ENCODE peak calls at places on chromosomes 5 and 9, in six cellular contexts. One of them, this sample, is unnamed.

GRCh38 chr9:6893350-6894131 is 135.8 kb downstream of the KDM4C start:
- DNase-seq in ovary: no peak
- DNase-seq in psoas muscle: no peak
- DNase-seq in tibial nerve: no peak
- DNase-seq in CD4-positive, CD25-positive, alpha-beta regulatory T cell: no peak
- DNase-seq in BJ: no peak
- DNase-seq in this sample: no peak

GRCh38 chr5:151648089-151648488 is 38.6 kb downstream of the SPARC start:
- DNase-seq in CD4-positive, CD25-positive, alpha-beta regulatory T cell: no peak
- DNase-seq in tibial nerve: no peak
- DNase-seq in psoas muscle: no peak
- DNase-seq in BJ: no peak
- DNase-seq in ovary: no peak
- DNase-seq in this sample: no peak

GRCh38 chr5:72799721-72800120 is 16.7 kb upstream of the TNPO1 start:
- DNase-seq in tibial nerve: no peak
- DNase-seq in ovary: no peak
- DNase-seq in CD4-positive, CD25-positive, alpha-beta regulatory T cell: no peak
- DNase-seq in psoas muscle: no peak
- DNase-seq in BJ: no peak
- DNase-seq in this sample: no peak

GRCh38 chr5:150190503-150190973 is 676 bp downstream of the SLC6A7 start:
- DNase-seq in ovary: no peak
- DNase-seq in BJ: no peak
- DNase-seq in CD4-positive, CD25-positive, alpha-beta regulatory T cell: no peak
- DNase-seq in tibial nerve: no peak
- DNase-seq in psoas muscle: no peak
- DNase-seq in this sample: no peak

GRCh38 chr9:82495884-82496777 is 507.6 kb downstream of the SPATA31D1 start:
- DNase-seq in tibial nerve: no peak
- DNase-seq in BJ: no peak
- DNase-seq in psoas muscle: no peak
- DNase-seq in ovary: no peak
- DNase-seq in CD4-positive, CD25-positive, alpha-beta regulatory T cell: no peak
- DNase-seq in this sample: no peak

GRCh38 chr9:89008346-89009048 is 17.2 kb downstream of the S1PR3 start:
- DNase-seq in tibial nerve: no peak
- DNase-seq in psoas muscle: no peak
- DNase-seq in ovary: no peak
- DNase-seq in CD4-positive, CD25-positive, alpha-beta regulatory T cell: no peak
- DNase-seq in BJ: no peak
- DNase-seq in this sample: no peak

GRCh38 chr5:180330810-180331646 is 22.1 kb downstream of the GFPT2 start:
- DNase-seq in psoas muscle: peak
- DNase-seq in BJ: peak
- DNase-seq in ovary: peak
- DNase-seq in tibial nerve: peak
- DNase-seq in CD4-positive, CD25-positive, alpha-beta regulatory T cell: no peak
- DNase-seq in this sample: no peak

GRCh38 chr5:58459276-58459859 is 518 bp downstream of the PLK2 start:
- DNase-seq in psoas muscle: no peak
- DNase-seq in ovary: no peak
- DNase-seq in BJ: no peak
- DNase-seq in CD4-positive, CD25-positive, alpha-beta regulatory T cell: no peak
- DNase-seq in tibial nerve: peak
- DNase-seq in this sample: no peak

GRCh38 chr9:38708759-38709158 is 11.2 kb downstream of the FAM240B start:
- DNase-seq in CD4-positive, CD25-positive, alpha-beta regulatory T cell: no peak
- DNase-seq in tibial nerve: no peak
- DNase-seq in BJ: no peak
- DNase-seq in psoas muscle: no peak
- DNase-seq in ovary: no peak
- DNase-seq in this sample: no peak

GRCh38 chr5:17374157-17374556 is 123.9 kb upstream of the TAF11L2 start:
- DNase-seq in BJ: no peak
- DNase-seq in tibial nerve: no peak
- DNase-seq in CD4-positive, CD25-positive, alpha-beta regulatory T cell: no peak
- DNase-seq in psoas muscle: no peak
- DNase-seq in ovary: no peak
- DNase-seq in this sample: no peak

GRCh38 chr9:109506097-109506712 is 8.1 kb upstream of the PTPN3 start:
- DNase-seq in tibial nerve: no peak
- DNase-seq in CD4-positive, CD25-positive, alpha-beta regulatory T cell: no peak
- DNase-seq in ovary: no peak
- DNase-seq in BJ: no peak
- DNase-seq in psoas muscle: no peak
- DNase-seq in this sample: no peak

GRCh38 chr5:57172466-57172961 is 1.3 kb upstream of the GPBP1 start:
- DNase-seq in BJ: no peak
- DNase-seq in CD4-positive, CD25-positive, alpha-beta regulatory T cell: peak
- DNase-seq in psoas muscle: no peak
- DNase-seq in tibial nerve: no peak
- DNase-seq in ovary: no peak
- DNase-seq in this sample: no peak

GRCh38 chr5:64939772-64940510 is 171.2 kb downstream of the CWC27 start:
- DNase-seq in BJ: no peak
- DNase-seq in tibial nerve: no peak
- DNase-seq in psoas muscle: peak
- DNase-seq in CD4-positive, CD25-positive, alpha-beta regulatory T cell: no peak
- DNase-seq in ovary: peak
- DNase-seq in this sample: no peak
- H3K4me3 ChIP-seq in BJ: no peak
- H3K4me3 ChIP-seq in tibial nerve: no peak
- H3K4me3 ChIP-seq in psoas muscle: no peak
- H3K4me3 ChIP-seq in CD4-positive, CD25-positive, alpha-beta regulatory T cell: no peak
- H3K4me3 ChIP-seq in ovary: no peak
- H3K4me3 ChIP-seq in this sample: no peak

GRCh38 chr5:6717247-6717646 is 4.0 kb downstream of the TENT4A start:
- DNase-seq in psoas muscle: no peak
- DNase-seq in ovary: no peak
- DNase-seq in CD4-positive, CD25-positive, alpha-beta regulatory T cell: no peak
- DNase-seq in tibial nerve: no peak
- DNase-seq in BJ: no peak
- DNase-seq in this sample: no peak

GRCh38 chr5:6718161-6718681 is 5.0 kb downstream of the TENT4A start:
- DNase-seq in psoas muscle: no peak
- DNase-seq in BJ: no peak
- DNase-seq in tibial nerve: no peak
- DNase-seq in ovary: no peak
- DNase-seq in CD4-positive, CD25-positive, alpha-beta regulatory T cell: no peak
- DNase-seq in this sample: no peak

GRCh38 chr5:6716634-6717149 is 3.5 kb downstream of the TENT4A start:
- DNase-seq in tibial nerve: no peak
- DNase-seq in ovary: no peak
- DNase-seq in BJ: no peak
- DNase-seq in psoas muscle: no peak
- DNase-seq in CD4-positive, CD25-positive, alpha-beta regulatory T cell: no peak
- DNase-seq in this sample: no peak

GRCh38 chr5:6715758-6716633 is 2.8 kb downstream of the TENT4A start:
- DNase-seq in psoas muscle: no peak
- DNase-seq in BJ: no peak
- DNase-seq in ovary: no peak
- DNase-seq in tibial nerve: no peak
- DNase-seq in CD4-positive, CD25-positive, alpha-beta regulatory T cell: peak
- DNase-seq in this sample: no peak

GRCh38 chr5:6717687-6718086 is 4.5 kb downstream of the TENT4A start:
- DNase-seq in BJ: no peak
- DNase-seq in ovary: no peak
- DNase-seq in CD4-positive, CD25-positive, alpha-beta regulatory T cell: no peak
- DNase-seq in psoas muscle: no peak
- DNase-seq in tibial nerve: no peak
- DNase-seq in this sample: no peak
- H3K4me3 ChIP-seq in BJ: no peak
- H3K4me3 ChIP-seq in ovary: no peak
- H3K4me3 ChIP-seq in CD4-positive, CD25-positive, alpha-beta regulatory T cell: peak
- H3K4me3 ChIP-seq in psoas muscle: peak
- H3K4me3 ChIP-seq in tibial nerve: no peak
- H3K4me3 ChIP-seq in this sample: peak

DNA sequence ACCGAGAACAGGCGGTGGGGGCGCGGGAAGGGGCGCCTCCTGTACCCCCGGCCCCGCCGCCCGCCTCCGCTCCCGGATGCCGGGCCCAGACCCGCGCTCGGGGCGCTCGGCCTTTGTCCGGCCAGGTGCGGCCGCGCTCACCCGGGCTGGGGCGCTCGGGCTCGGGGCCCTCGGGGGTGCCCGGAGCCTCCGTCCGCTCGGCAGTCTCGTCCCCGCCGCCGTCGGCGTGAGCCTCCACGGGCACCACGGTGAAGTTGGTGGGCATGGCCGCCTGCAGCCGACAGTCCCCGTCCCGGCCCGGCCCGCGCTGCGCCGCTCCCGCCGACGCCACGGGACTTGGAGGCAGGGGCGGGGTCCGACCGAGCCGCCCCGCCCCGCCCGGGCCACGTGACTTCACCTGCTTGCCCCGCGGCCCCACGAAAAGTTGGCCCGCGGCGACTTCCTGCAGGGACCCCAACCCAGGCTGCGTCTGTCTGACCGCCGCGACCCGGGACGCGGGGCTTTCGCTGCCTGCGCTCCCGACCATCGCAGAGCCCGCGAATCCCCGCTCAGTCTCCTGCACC is at the start of gene SLC12A7:
- DNase-seq in tibial nerve: no peak
- DNase-seq in ovary: peak
- DNase-seq in BJ: no peak
- DNase-seq in CD4-positive, CD25-positive, alpha-beta regulatory T cell: peak
- DNase-seq in psoas muscle: no peak
- DNase-seq in this sample: no peak
- H3K4me3 ChIP-seq in tibial nerve: peak
- H3K4me3 ChIP-seq in ovary: peak
- H3K4me3 ChIP-seq in BJ: peak
- H3K4me3 ChIP-seq in CD4-positive, CD25-positive, alpha-beta regulatory T cell: peak
- H3K4me3 ChIP-seq in psoas muscle: peak
- H3K4me3 ChIP-seq in this sample: peak

GRCh38 chr5:174192103-174192655 is 146.7 kb downstream of the NSG2 start:
- DNase-seq in tibial nerve: no peak
- DNase-seq in ovary: no peak
- DNase-seq in CD4-positive, CD25-positive, alpha-beta regulatory T cell: no peak
- DNase-seq in BJ: no peak
- DNase-seq in psoas muscle: no peak
- DNase-seq in this sample: no peak
- H3K4me3 ChIP-seq in tibial nerve: no peak
- H3K4me3 ChIP-seq in ovary: no peak
- H3K4me3 ChIP-seq in CD4-positive, CD25-positive, alpha-beta regulatory T cell: no peak
- H3K4me3 ChIP-seq in BJ: no peak
- H3K4me3 ChIP-seq in psoas muscle: no peak
- H3K4me3 ChIP-seq in this sample: no peak

DNA sequence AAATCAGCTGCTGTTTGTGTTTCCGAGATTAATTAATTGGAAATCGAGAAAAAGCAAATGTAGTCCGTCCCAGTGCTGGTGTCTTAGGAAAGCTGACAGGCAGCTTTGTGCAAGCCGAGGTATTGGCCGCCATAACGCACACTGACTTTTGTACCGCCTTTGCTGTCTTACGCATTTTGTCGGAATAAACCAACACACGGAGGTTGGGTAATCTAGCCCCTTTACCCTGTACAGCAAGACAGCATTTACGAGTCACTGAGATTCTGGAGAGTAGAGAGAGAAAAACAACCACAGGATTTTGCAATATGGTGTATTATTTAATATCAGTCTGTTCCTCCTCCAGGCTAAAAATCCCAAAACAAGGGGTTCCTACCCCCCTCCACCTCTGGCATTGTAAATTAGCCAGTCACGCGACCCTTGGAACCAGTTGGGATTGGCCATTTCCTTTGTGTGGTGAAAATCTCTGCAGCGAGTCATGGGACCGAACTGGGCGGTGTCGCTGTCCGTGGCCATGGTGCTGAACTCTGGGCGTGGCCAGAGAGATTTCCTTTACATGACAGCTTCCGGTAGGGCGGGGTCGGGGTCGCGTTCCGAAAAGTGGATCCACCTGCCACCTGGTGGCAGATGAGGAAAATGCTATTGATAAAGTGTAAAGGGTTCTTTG is 10.3 kb upstream of the PCDHB1 start:
- DNase-seq in tibial nerve: peak
- DNase-seq in CD4-positive, CD25-positive, alpha-beta regulatory T cell: peak
- DNase-seq in psoas muscle: peak
- DNase-seq in BJ: peak
- DNase-seq in ovary: peak
- DNase-seq in this sample: peak
- H3K4me3 ChIP-seq in tibial nerve: peak
- H3K4me3 ChIP-seq in CD4-positive, CD25-positive, alpha-beta regulatory T cell: no peak
- H3K4me3 ChIP-seq in psoas muscle: peak
- H3K4me3 ChIP-seq in BJ: no peak
- H3K4me3 ChIP-seq in ovary: peak
- H3K4me3 ChIP-seq in this sample: peak

DNA sequence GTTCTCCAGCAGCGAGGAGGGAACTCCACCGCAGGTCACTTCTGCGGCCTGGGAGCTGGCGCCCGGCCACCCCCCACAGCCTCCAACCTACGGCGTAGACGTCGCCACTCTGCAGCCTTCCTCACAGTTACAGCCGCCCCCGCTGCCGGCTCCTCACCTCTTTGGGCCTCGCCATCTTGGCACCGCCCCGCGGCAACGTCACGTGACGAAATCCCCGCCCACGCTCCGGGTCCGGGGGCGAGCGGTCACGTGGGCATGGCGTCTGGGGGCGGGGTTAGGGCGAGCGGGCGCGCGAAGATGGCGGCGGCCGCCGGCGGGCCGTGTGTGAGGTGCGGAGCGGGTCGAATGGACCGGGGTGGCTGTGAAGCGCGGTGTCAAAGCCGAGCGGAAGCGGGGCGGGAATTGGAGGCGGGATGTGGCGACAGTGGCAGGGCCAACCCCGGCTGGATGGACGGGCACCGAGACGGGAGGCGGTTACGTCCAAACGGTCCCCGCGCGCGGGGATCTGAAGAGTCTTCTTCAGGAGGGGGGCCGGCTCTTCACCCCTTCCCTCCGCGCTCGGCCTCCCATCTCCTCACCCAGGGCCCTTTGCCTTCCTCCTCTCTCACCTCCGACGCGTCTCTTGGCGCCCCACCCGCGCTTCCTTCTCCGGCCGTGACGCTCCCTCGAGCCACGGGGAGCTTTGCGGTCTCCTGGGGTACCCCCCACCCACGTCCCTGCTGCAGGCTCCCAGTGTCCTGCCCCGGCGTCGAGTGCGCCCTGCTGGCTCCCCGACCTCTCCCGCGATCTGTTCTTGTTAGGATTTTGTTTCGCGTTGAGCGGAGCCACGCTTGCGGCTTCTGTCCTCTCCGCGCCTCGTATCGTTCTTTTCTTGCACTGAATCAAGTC is at the start of the genes DOLK and NUP188:
- DNase-seq in CD4-positive, CD25-positive, alpha-beta regulatory T cell: peak
- DNase-seq in BJ: peak
- DNase-seq in psoas muscle: peak
- DNase-seq in tibial nerve: peak
- DNase-seq in ovary: peak
- DNase-seq in this sample: peak
- H3K4me3 ChIP-seq in CD4-positive, CD25-positive, alpha-beta regulatory T cell: peak
- H3K4me3 ChIP-seq in BJ: peak
- H3K4me3 ChIP-seq in psoas muscle: peak
- H3K4me3 ChIP-seq in tibial nerve: peak
- H3K4me3 ChIP-seq in ovary: peak
- H3K4me3 ChIP-seq in this sample: peak